ENCODE peak calls at places on chromosomes 3 and 15, in ten cellular contexts. B is suprapubic skin, S is GM12865, Q is GM20000, V is epithelial cell of esophagus, U is bronchial epithelial cell, G is fibroblast of pulmonary artery, H is stomach, J is Panc1, P is right lobe of liver. Y is an unnamed sample.

GRCh38 chr15:101141926-101142527 is 109.8 kb downstream of the CHSY1 start:
- DNase-seq in U (no peak), B (no peak), Q (no peak), H (no peak), J (no peak), S (no peak), G (no peak), P (no peak), V (no peak), Y (no peak)

GRCh38 chr3:12345141-12345561 is 56.3 kb downstream of the PPARG start:
- DNase-seq in B (no peak), S (no peak), V (peak), U (peak), J (peak), P (no peak), Q (no peak), G (peak), H (no peak), Y (no peak)

GRCh38 chr3:65732060-65732933 is 306.4 kb downstream of the MAGI1 start:
- DNase-seq in J (peak), G (peak), P (no peak), B (no peak), Q (peak), S (peak), H (no peak), V (peak), U (peak), Y (peak)

GRCh38 chr15:100873029-100873677 is 6.5 kb upstream of the ALDH1A3 start:
- DNase-seq in J (peak), P (no peak), U (peak), Q (peak), H (peak), G (peak), B (no peak), S (peak), V (peak), Y (peak)

GRCh38 chr15:41926184-41927056 is 32.6 kb upstream of the SPTBN5 start:
- DNase-seq in J (no peak), U (peak), G (no peak), V (peak), P (peak), S (no peak), Q (no peak), B (no peak), H (peak), Y (no peak)

GRCh38 chr3:41662288-41662687 is 299.6 kb downstream of the ULK4 start:
- DNase-seq in G (no peak), S (no peak), H (no peak), J (no peak), B (no peak), U (peak), Q (no peak), V (peak), P (no peak), Y (no peak)

GRCh38 chr3:190064112-190064511 is 56.6 kb downstream of the P3H2 start:
- DNase-seq in J (no peak), V (peak), S (no peak), U (peak), G (peak), B (no peak), Q (no peak), P (no peak), H (peak), Y (no peak)

GRCh38 chr3:64988188-64988587 is 300.4 kb upstream of the ADAMTS9 start:
- DNase-seq in P (no peak), V (peak), G (peak), U (peak), B (no peak), S (no peak), Q (no peak), H (no peak), J (no peak), Y (no peak)

GRCh38 chr3:167743799-167744198 is 8.3 kb downstream of the SERPINI1 start:
- DNase-seq in G (no peak), U (no peak), P (no peak), Q (no peak), H (no peak), J (no peak), S (no peak), B (no peak), V (no peak), Y (no peak)

GRCh38 chr3:158455406-158455805 is 115.6 kb upstream of the MLF1 start:
- DNase-seq in Q (no peak), U (no peak), J (no peak), H (no peak), B (no peak), S (no peak), G (no peak), P (no peak), V (no peak), Y (no peak)

GRCh38 chr3:36295206-36295760 is 85.0 kb upstream of the STAC start:
- DNase-seq in V (no peak), U (no peak), J (no peak), H (no peak), G (peak), S (no peak), P (no peak), Q (no peak), B (no peak), Y (no peak)

GRCh38 chr15:29888651-29889050 is 66.4 kb upstream of the TJP1 start:
- DNase-seq in S (no peak), H (no peak), B (no peak), Q (no peak), V (no peak), J (no peak), U (no peak), P (no peak), G (peak), Y (no peak)

GRCh38 chr3:172449468-172450149 is 1.4 kb upstream of the GHSR start:
- DNase-seq in B (no peak), G (peak), U (peak), H (no peak), P (peak), J (no peak), V (peak), Q (no peak), S (no peak), Y (peak)

GRCh38 chr3:27486328-27486727 is 2.1 kb upstream of the SLC4A7 start:
- DNase-seq in H (no peak), J (no peak), P (no peak), V (no peak), S (no peak), G (no peak), B (peak), Q (no peak), U (no peak), Y (no peak)

GRCh38 chr3:16916840-16917239 is 32.1 kb downstream of the PLCL2 start:
- DNase-seq in G (peak), U (no peak), B (no peak), S (no peak), Q (no peak), V (no peak), H (no peak), P (no peak), J (no peak), Y (peak)

GRCh38 chr3:151912041-151912440 is 38.6 kb downstream of the SUCNR1 start:
- DNase-seq in V (peak), H (no peak), Q (no peak), B (no peak), S (no peak), G (no peak), P (no peak), J (no peak), U (peak), Y (no peak)

GRCh38 chr3:48598323-48599076 is 3.4 kb upstream of the COL7A1 start:
- DNase-seq in S (no peak), P (no peak), H (no peak), B (no peak), J (no peak), U (peak), V (peak), G (peak), Q (no peak), Y (no peak)

GRCh38 chr15:98785796-98786581 is 137.7 kb downstream of the IGF1R start:
- DNase-seq in G (no peak), B (no peak), J (no peak), S (peak), Q (no peak), P (no peak), V (no peak), H (peak), U (no peak), Y (peak)

GRCh38 chr15:62549345-62549970 is 384.4 kb upstream of the C2CD4B start:
- DNase-seq in P (no peak), H (peak), G (peak), S (peak), U (peak), J (peak), Q (peak), V (peak), B (no peak), Y (peak)

GRCh38 chr3:131322946-131323505 is 58.5 kb upstream of the NUDT16 start:
- DNase-seq in G (no peak), S (no peak), P (no peak), V (no peak), J (no peak), U (no peak), H (no peak), Q (no peak), B (no peak), Y (no peak)

GRCh38 chr15:95549168-95549738 is 781.2 kb upstream of the NR2F2 start:
- DNase-seq in S (no peak), B (no peak), Q (no peak), G (no peak), P (no peak), V (no peak), H (no peak), J (no peak), U (no peak), Y (no peak)

GRCh38 chr15:98012354-98012753 is 51.9 kb downstream of the ARRDC4 start:
- DNase-seq in G (no peak), Q (no peak), B (no peak), H (no peak), P (no peak), J (no peak), S (no peak), V (no peak), U (no peak), Y (no peak)

GRCh38 chr3:14376348-14377043 is 25.9 kb upstream of the SLC6A6 start:
- DNase-seq in B (no peak), V (no peak), J (no peak), H (no peak), Q (no peak), U (no peak), G (no peak), P (no peak), S (no peak), Y (no peak)

GRCh38 chr3:171712168-171712938 is 97.9 kb downstream of the PLD1 start:
- DNase-seq in G (peak), U (peak), J (no peak), Q (no peak), B (no peak), H (no peak), P (peak), S (no peak), V (peak), Y (no peak)

GRCh38 chr15:78037779-78038305 is 39.7 kb downstream of the TBC1D2B start:
- DNase-seq in Q (no peak), B (no peak), U (no peak), G (no peak), H (no peak), S (no peak), P (no peak), J (no peak), V (no peak), Y (no peak)

GRCh38 chr3:66036586-66037061 is 2.1 kb downstream of the MAGI1 start:
- DNase-seq in Q (no peak), P (no peak), V (no peak), B (no peak), J (no peak), H (peak), S (no peak), U (no peak), G (peak), Y (no peak)

GRCh38 chr3:107882261-107882660 is 208.6 kb downstream of the CD47 start:
- DNase-seq in J (no peak), H (no peak), P (no peak), B (no peak), G (no peak), Q (no peak), U (no peak), S (no peak), V (no peak), Y (no peak)

GRCh38 chr3:161222662-161223061 is 1.6 kb downstream of the NMD3 start:
- DNase-seq in V (no peak), Q (peak), J (no peak), U (no peak), H (no peak), G (peak), S (no peak), P (no peak), B (no peak), Y (no peak)

GRCh38 chr3:106589306-106589942 is 720.6 kb upstream of the CBLB start:
- DNase-seq in G (peak), B (no peak), H (no peak), Q (no peak), V (peak), J (no peak), U (peak), P (no peak), S (no peak), Y (no peak)

GRCh38 chr3:114446605-114447004 is 152.8 kb downstream of the TIGIT start:
- DNase-seq in G (no peak), P (no peak), J (no peak), Q (no peak), H (no peak), B (no peak), V (no peak), U (no peak), S (no peak), Y (no peak)

GRCh38 chr3:44058022-44058867 is 183.4 kb upstream of the TOPAZ1 start:
- DNase-seq in Q (peak), G (peak), U (peak), S (peak), H (no peak), P (no peak), B (no peak), J (no peak), V (peak), Y (peak)

GRCh38 chr3:183692436-183692835 is 5.2 kb upstream of the YEATS2 start:
- DNase-seq in B (no peak), V (peak), P (no peak), Q (no peak), S (no peak), J (no peak), G (no peak), H (no peak), U (no peak), Y (no peak)

GRCh38 chr3:148309390-148310035 is 388.2 kb upstream of the AGTR1 start:
- DNase-seq in Q (peak), V (peak), B (no peak), J (peak), P (no peak), S (peak), U (peak), G (peak), H (no peak), Y (peak)

GRCh38 chr3:172102123-172102882 is 62.9 kb downstream of the FNDC3B start:
- DNase-seq in Q (no peak), S (peak), J (no peak), P (peak), B (no peak), G (no peak), V (peak), U (no peak), H (no peak), Y (peak)

GRCh38 chr3:414063-414462 is 217.5 kb downstream of the CHL1 start:
- DNase-seq in G (peak), S (peak), P (no peak), V (peak), H (no peak), Q (peak), B (no peak), J (no peak), U (peak), Y (no peak)

GRCh38 chr15:71055461-71055860 is 59.8 kb upstream of the THSD4 start:
- DNase-seq in G (peak), H (no peak), J (no peak), Q (no peak), B (no peak), U (peak), V (peak), S (no peak), P (no peak), Y (no peak)

GRCh38 chr3:160128086-160128485 is 97.1 kb upstream of the C3orf80 start:
- DNase-seq in B (no peak), Q (no peak), S (peak), H (no peak), P (no peak), G (no peak), J (no peak), U (no peak), V (no peak), Y (no peak)

GRCh38 chr3:160126046-160126445 is 99.2 kb upstream of the C3orf80 start:
- DNase-seq in Q (no peak), S (no peak), J (no peak), U (no peak), P (no peak), V (peak), H (no peak), G (no peak), B (no peak), Y (no peak)

GRCh38 chr3:160125188-160125587 is 100.0 kb upstream of the C3orf80 start:
- DNase-seq in V (no peak), B (no peak), J (no peak), G (peak), U (no peak), P (no peak), Q (no peak), H (no peak), S (no peak), Y (no peak)

GRCh38 chr3:160126761-160127160 is 98.5 kb upstream of the C3orf80 start:
- DNase-seq in J (no peak), U (no peak), H (no peak), B (no peak), V (no peak), S (no peak), Q (no peak), G (no peak), P (no peak), Y (no peak)

DNA sequence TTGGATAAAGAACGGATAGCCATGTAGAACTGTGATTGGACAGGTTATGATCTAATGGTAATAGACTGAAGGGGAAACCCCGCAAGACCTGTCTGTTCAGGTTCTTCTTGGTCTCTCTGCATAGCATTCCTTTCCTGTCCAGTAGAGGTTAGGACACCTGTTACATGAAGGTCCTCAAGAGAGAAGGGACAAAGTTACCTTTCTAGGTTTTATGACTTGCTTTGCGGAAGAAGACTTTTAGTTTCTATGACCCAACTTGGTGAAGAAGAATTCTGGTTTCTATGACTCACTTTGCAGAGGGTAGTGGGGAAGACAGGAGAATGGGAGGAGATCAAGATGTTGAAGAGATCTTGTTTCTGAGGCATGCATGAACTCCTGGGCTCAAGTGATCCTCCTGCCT is 97.9 kb upstream of the C3orf80 start:
- DNase-seq in S (peak), U (peak), J (no peak), P (no peak), V (peak), G (no peak), H (no peak), B (no peak), Q (no peak), Y (no peak)
- TF ChIP-seq CTCF in S (no peak), U (no peak), J (no peak), P (no peak), V (no peak), G (no peak), H (no peak), B (no peak), Q (no peak), Y (no peak)

GRCh38 chr3:57597240-57597972 is at the start of gene ARF4:
- DNase-seq in J (peak), H (peak), G (peak), Q (peak), V (peak), U (peak), B (peak), P (peak), S (peak), Y (peak)
- TF ChIP-seq CTCF in J (no peak), H (no peak), G (no peak), Q (no peak), V (peak), U (peak), B (no peak), P (peak), S (peak), Y (no peak)

GRCh38 chr3:132342183-132342582 is 25.0 kb downstream of the ACP3 start:
- DNase-seq in J (no peak), P (no peak), H (no peak), B (no peak), G (peak), U (peak), V (no peak), S (no peak), Q (no peak), Y (no peak)
- TF ChIP-seq CTCF in J (no peak), P (no peak), H (no peak), B (no peak), G (peak), U (peak), V (peak), S (no peak), Q (no peak), Y (no peak)

GRCh38 chr3:143326983-143327382 is 207.4 kb downstream of the CHST2 start:
- DNase-seq in G (no peak), H (no peak), B (no peak), U (no peak), S (no peak), V (no peak), Q (no peak), P (no peak), J (no peak), Y (no peak)

GRCh38 chr3:143330316-143330868 is 210.8 kb downstream of the CHST2 start:
- DNase-seq in V (no peak), B (no peak), U (no peak), G (no peak), J (no peak), H (no peak), P (no peak), S (no peak), Q (no peak), Y (no peak)

GRCh38 chr3:143329567-143330164 is 210.1 kb downstream of the CHST2 start:
- DNase-seq in B (no peak), G (peak), J (no peak), P (peak), Q (no peak), S (no peak), U (no peak), V (no peak), H (no peak), Y (no peak)

GRCh38 chr3:143328459-143328858 is 208.9 kb downstream of the CHST2 start:
- DNase-seq in Q (no peak), P (no peak), H (no peak), V (no peak), G (no peak), U (no peak), J (no peak), S (no peak), B (no peak), Y (no peak)

DNA sequence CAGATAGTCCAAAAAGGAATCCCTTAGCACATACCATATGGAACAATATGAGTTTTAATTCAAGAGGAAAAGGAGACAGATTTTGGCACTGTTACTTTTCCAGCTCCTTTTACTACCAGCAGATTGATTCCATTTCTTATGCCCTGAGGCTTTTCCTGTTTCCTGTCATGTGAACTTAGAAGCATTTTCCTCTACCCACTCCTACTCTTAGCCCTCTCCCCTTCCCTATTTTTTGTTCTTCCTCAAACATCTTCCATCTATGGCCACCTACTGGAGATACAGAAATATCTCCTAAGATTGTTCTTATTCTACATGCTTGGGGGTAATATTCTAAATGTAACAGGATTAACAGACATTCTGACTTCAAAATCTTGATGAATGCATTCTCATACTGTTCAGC is 207.8 kb downstream of the CHST2 start:
- DNase-seq in B (no peak), J (no peak), V (peak), G (no peak), Q (no peak), H (no peak), U (peak), P (no peak), S (no peak), Y (no peak)
- TF ChIP-seq CTCF in B (no peak), J (no peak), V (no peak), G (peak), Q (no peak), H (no peak), U (no peak), P (no peak), S (no peak), Y (no peak)

GRCh38 chr3:37544105-37544504 is 317.6 kb upstream of the CTDSPL start:
- DNase-seq in G (no peak), U (no peak), H (no peak), J (no peak), P (no peak), S (no peak), Q (no peak), V (no peak), B (no peak), Y (no peak)

GRCh38 chr3:37544869-37545352 is 316.8 kb upstream of the CTDSPL start:
- DNase-seq in H (no peak), J (no peak), U (no peak), Q (no peak), V (no peak), P (peak), B (no peak), G (no peak), S (no peak), Y (no peak)

GRCh38 chr3:37543692-37544091 is 318.0 kb upstream of the CTDSPL start:
- DNase-seq in Q (no peak), H (no peak), J (no peak), G (no peak), B (no peak), P (no peak), U (peak), V (peak), S (no peak), Y (no peak)

GRCh38 chr3:37545479-37545878 is 316.2 kb upstream of the CTDSPL start:
- DNase-seq in Q (no peak), S (no peak), G (no peak), B (no peak), U (no peak), P (peak), H (no peak), V (no peak), J (no peak), Y (no peak)

DNA sequence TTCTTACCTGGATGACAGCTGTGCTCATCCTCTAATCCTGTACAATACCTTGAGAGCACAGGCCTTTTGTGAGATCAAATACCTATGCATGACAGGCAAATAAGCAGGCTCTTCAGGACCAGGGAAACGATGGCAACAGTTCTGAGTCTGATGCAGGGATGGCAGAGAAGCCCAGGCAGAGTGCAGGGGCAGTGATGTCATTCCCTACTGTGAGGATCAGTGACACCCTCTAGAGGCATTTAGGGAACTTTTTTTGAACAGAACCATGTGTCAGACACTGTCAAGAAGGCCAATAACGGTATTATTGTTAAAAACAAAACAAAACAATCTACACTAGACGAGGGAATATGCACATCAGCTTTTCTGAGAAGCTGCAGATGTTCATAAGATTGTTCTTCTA is 314.8 kb upstream of the CTDSPL start:
- DNase-seq in P (no peak), V (peak), J (no peak), H (no peak), B (no peak), U (peak), Q (peak), S (peak), G (peak), Y (peak)
- TF ChIP-seq CTCF in P (peak), V (peak), J (no peak), H (no peak), B (no peak), U (peak), Q (no peak), S (no peak), G (peak), Y (no peak)